ENCODE peak calls at places on chromosomes 4 and X, in four cellular contexts. One of them, this sample, is unnamed.

GRCh38 chrX:109952985-109953905 is 49.7 kb upstream of the TMEM164 start:
- DNase-seq in fibroblast of lung: no peak
- DNase-seq in sigmoid colon: no peak
- DNase-seq in GM10248: peak; percentile 10
- DNase-seq in this sample: no peak

GRCh38 chr4:184884863-184885262 is 59.1 kb upstream of the ACSL1 start:
- DNase-seq in fibroblast of lung: no peak
- DNase-seq in sigmoid colon: no peak
- DNase-seq in GM10248: no peak
- DNase-seq in this sample: no peak

GRCh38 chrX:123682182-123682581 is 50.7 kb downstream of the THOC2 start:
- DNase-seq in fibroblast of lung: no peak
- DNase-seq in sigmoid colon: no peak
- DNase-seq in GM10248: no peak
- DNase-seq in this sample: no peak

GRCh38 chrX:109487640-109488039 is 5.8 kb upstream of the GUCY2F start:
- DNase-seq in fibroblast of lung: no peak
- DNase-seq in sigmoid colon: no peak
- DNase-seq in GM10248: no peak
- DNase-seq in this sample: no peak

GRCh38 chr4:71518283-71518989 is 179.6 kb downstream of the SLC4A4 start:
- DNase-seq in fibroblast of lung: no peak
- DNase-seq in sigmoid colon: no peak
- DNase-seq in GM10248: no peak
- DNase-seq in this sample: no peak

GRCh38 chrX:135087867-135088266 is 32.5 kb downstream of the ETDB start:
- DNase-seq in fibroblast of lung: no peak
- DNase-seq in sigmoid colon: no peak
- DNase-seq in GM10248: no peak
- DNase-seq in this sample: peak; percentile 51

GRCh38 chrX:118802857-118803256 is 20.8 kb upstream of the ZCCHC12 start:
- DNase-seq in fibroblast of lung: peak; percentile 14
- DNase-seq in sigmoid colon: no peak
- DNase-seq in GM10248: no peak
- DNase-seq in this sample: no peak

GRCh38 chr4:149264093-149264733 is 551.4 kb downstream of the IQCM start:
- DNase-seq in fibroblast of lung: peak; percentile 58
- DNase-seq in sigmoid colon: no peak
- DNase-seq in GM10248: peak; percentile 7
- DNase-seq in this sample: peak; percentile 5

GRCh38 chrX:27555514-27555913 is 34.6 kb upstream of the DCAF8L2 start:
- DNase-seq in fibroblast of lung: peak; percentile 3
- DNase-seq in sigmoid colon: no peak
- DNase-seq in GM10248: peak; percentile 2
- DNase-seq in this sample: no peak

GRCh38 chrX:72262077-72262476 is 15.0 kb downstream of the RPS4X start:
- DNase-seq in fibroblast of lung: no peak
- DNase-seq in sigmoid colon: no peak
- DNase-seq in GM10248: no peak
- DNase-seq in this sample: no peak

GRCh38 chr4:98688416-98689290 is 30.2 kb upstream of the TSPAN5 start:
- DNase-seq in fibroblast of lung: peak; percentile 69
- DNase-seq in sigmoid colon: no peak
- DNase-seq in GM10248: no peak
- DNase-seq in this sample: peak; percentile 72

GRCh38 chr4:18850763-18851331 is 829.3 kb upstream of the LCORL start:
- DNase-seq in fibroblast of lung: peak; percentile 11
- DNase-seq in sigmoid colon: no peak
- DNase-seq in GM10248: no peak
- DNase-seq in this sample: no peak

GRCh38 chrX:25597561-25597960 is 540.6 kb upstream of the MAGEB18 start:
- DNase-seq in fibroblast of lung: peak; percentile 35
- DNase-seq in sigmoid colon: no peak
- DNase-seq in GM10248: no peak
- DNase-seq in this sample: no peak

GRCh38 chr4:16116019-16116418 is 32.2 kb upstream of the PROM1 start:
- DNase-seq in fibroblast of lung: no peak
- DNase-seq in sigmoid colon: no peak
- DNase-seq in GM10248: no peak
- DNase-seq in this sample: no peak

GRCh38 chrX:98506907-98507306 is 1623.2 kb downstream of the RPA4 start:
- DNase-seq in fibroblast of lung: no peak
- DNase-seq in sigmoid colon: no peak
- DNase-seq in GM10248: no peak
- DNase-seq in this sample: no peak

GRCh38 chrX:25005382-25006185 is 10.2 kb downstream of the ARX start:
- DNase-seq in fibroblast of lung: no peak
- DNase-seq in sigmoid colon: no peak
- DNase-seq in GM10248: no peak
- DNase-seq in this sample: no peak

GRCh38 chrX:72372735-72373134 is 67.0 kb upstream of the CITED1 start:
- DNase-seq in fibroblast of lung: no peak
- DNase-seq in sigmoid colon: no peak
- DNase-seq in GM10248: no peak
- DNase-seq in this sample: no peak

GRCh38 chr4:90113881-90114457 is 13.2 kb upstream of the CCSER1 start:
- DNase-seq in fibroblast of lung: peak; percentile 2
- DNase-seq in sigmoid colon: no peak
- DNase-seq in GM10248: no peak
- DNase-seq in this sample: no peak

GRCh38 chr4:102478186-102478585 is 23.0 kb upstream of the NFKB1 start:
- DNase-seq in fibroblast of lung: no peak
- DNase-seq in sigmoid colon: no peak
- DNase-seq in GM10248: no peak
- DNase-seq in this sample: no peak